ENCODE peak calls at places on chromosomes 3 and 15, in ten cellular contexts. F is A673, R is RWPE1, L is endodermal cell, V is AG09309, N is GM12864, T is AG04449, O is thoracic aorta, B is neural crest cell, A is colonic mucosa. P is an unnamed sample.

GRCh38 chr3:141366285-141367037 is 1.8 kb upstream of the ZBTB38 start:
- DNase-seq in F (no peak), R (peak), L (no peak), V (peak), N (no peak), T (no peak), O (no peak), B (no peak), A (peak), P (no peak)

GRCh38 chr15:72724028-72724427 is 38.0 kb downstream of the BBS4 start:
- DNase-seq in F (no peak), R (no peak), L (no peak), V (no peak), N (no peak), T (no peak), O (no peak), B (no peak), A (no peak), P (no peak)

GRCh38 chr15:99564221-99565030 is 1.4 kb upstream of the MEF2A start:
- DNase-seq in F (peak), R (peak), L (peak), V (no peak), N (no peak), T (no peak), O (no peak), B (no peak), A (peak), P (peak)

GRCh38 chr15:64400583-64400982 is 12.9 kb downstream of the TRIP4 start:
- DNase-seq in F (no peak), R (no peak), L (no peak), V (no peak), N (no peak), T (no peak), O (no peak), B (no peak), A (no peak), P (no peak)

GRCh38 chr3:16808393-16809107 is 76.2 kb upstream of the PLCL2 start:
- DNase-seq in F (no peak), R (no peak), L (no peak), V (no peak), N (no peak), T (no peak), O (no peak), B (no peak), A (no peak), P (no peak)

GRCh38 chr15:57149196-57149595 is 227.1 kb upstream of the CGNL1 start:
- DNase-seq in F (no peak), R (no peak), L (no peak), V (no peak), N (no peak), T (no peak), O (no peak), B (no peak), A (no peak), P (no peak)

GRCh38 chr3:37183375-37183831 is 9.0 kb upstream of the LRRFIP2 start:
- DNase-seq in F (no peak), R (peak), L (no peak), V (peak), N (no peak), T (peak), O (no peak), B (no peak), A (no peak), P (no peak)

GRCh38 chr3:194488007-194488742 is 1.4 kb upstream of the ATP13A3 start:
- DNase-seq in F (no peak), R (peak), L (peak), V (no peak), N (no peak), T (no peak), O (no peak), B (no peak), A (peak), P (no peak)

GRCh38 chr3:57757642-57758297 is 1.7 kb downstream of the SLMAP start:
- DNase-seq in F (peak), R (no peak), L (peak), V (no peak), N (no peak), T (no peak), O (no peak), B (peak), A (peak), P (no peak)

GRCh38 chr3:186693843-186694242 is 23.3 kb upstream of the KNG1 start:
- DNase-seq in F (no peak), R (no peak), L (no peak), V (no peak), N (no peak), T (no peak), O (no peak), B (no peak), A (no peak), P (no peak)

GRCh38 chr15:95086543-95087252 is 855.3 kb downstream of the MCTP2 start:
- DNase-seq in F (no peak), R (peak), L (no peak), V (peak), N (no peak), T (no peak), O (no peak), B (no peak), A (no peak), P (no peak)

GRCh38 chr3:127669541-127670228 is 3.1 kb upstream of the ABTB1 start:
- DNase-seq in F (no peak), R (no peak), L (no peak), V (no peak), N (no peak), T (no peak), O (no peak), B (no peak), A (no peak), P (no peak)

GRCh38 chr15:92653836-92654524 is 1.6 kb downstream of the FAM174B start:
- DNase-seq in F (no peak), R (no peak), L (peak), V (no peak), N (no peak), T (no peak), O (no peak), B (no peak), A (peak), P (no peak)

GRCh38 chr15:83626171-83626802 is 27.6 kb upstream of the ADAMTSL3 start:
- DNase-seq in F (no peak), R (no peak), L (no peak), V (no peak), N (no peak), T (no peak), O (no peak), B (no peak), A (no peak), P (no peak)

GRCh38 chr3:89682556-89682955 is 575.1 kb downstream of the EPHA3 start:
- DNase-seq in F (peak), R (no peak), L (no peak), V (no peak), N (no peak), T (no peak), O (no peak), B (no peak), A (no peak), P (no peak)

GRCh38 chr3:53843195-53844177 is 2.7 kb downstream of the CHDH start:
- DNase-seq in F (no peak), R (no peak), L (no peak), V (no peak), N (no peak), T (no peak), O (no peak), B (no peak), A (peak), P (no peak)

GRCh38 chr3:140809326-140809725 is 131.5 kb downstream of the TRIM42 start:
- DNase-seq in F (peak), R (no peak), L (no peak), V (no peak), N (no peak), T (no peak), O (no peak), B (no peak), A (no peak), P (no peak)

GRCh38 chr3:130831716-130832400 is 62.0 kb upstream of the ATP2C1 start:
- DNase-seq in F (peak), R (no peak), L (no peak), V (no peak), N (no peak), T (no peak), O (no peak), B (no peak), A (no peak), P (no peak)

GRCh38 chr3:150170843-150171513 is 200.3 kb upstream of the PFN2 start:
- DNase-seq in F (no peak), R (no peak), L (no peak), V (no peak), N (no peak), T (no peak), O (no peak), B (no peak), A (no peak), P (no peak)

GRCh38 chr3:168095611-168096209 is at the start of gene GOLIM4:
- DNase-seq in F (peak), R (peak), L (peak), V (peak), N (peak), T (peak), O (peak), B (peak), A (peak), P (peak)

GRCh38 chr3:168094580-168094876 is 1.2 kb downstream of the GOLIM4 start:
- DNase-seq in F (peak), R (no peak), L (no peak), V (no peak), N (no peak), T (no peak), O (peak), B (no peak), A (no peak), P (no peak)

GRCh38 chr3:168096210-168096795 is 579 bp upstream of the GOLIM4 start:
- DNase-seq in F (peak), R (peak), L (no peak), V (peak), N (peak), T (peak), O (peak), B (peak), A (peak), P (no peak)

GRCh38 chr3:168093790-168094189 is 1.9 kb downstream of the GOLIM4 start:
- DNase-seq in F (no peak), R (no peak), L (no peak), V (no peak), N (no peak), T (no peak), O (no peak), B (no peak), A (no peak), P (no peak)

GRCh38 chr3:168094877-168095610 is 680 bp downstream of the GOLIM4 start:
- DNase-seq in F (peak), R (peak), L (peak), V (no peak), N (peak), T (no peak), O (peak), B (peak), A (peak), P (peak)
- TF ChIP-seq CTCF in F (peak), R (no peak), L (peak), V (peak), N (peak), T (peak), O (peak), B (peak), A (no peak), P (no peak)

DNA sequence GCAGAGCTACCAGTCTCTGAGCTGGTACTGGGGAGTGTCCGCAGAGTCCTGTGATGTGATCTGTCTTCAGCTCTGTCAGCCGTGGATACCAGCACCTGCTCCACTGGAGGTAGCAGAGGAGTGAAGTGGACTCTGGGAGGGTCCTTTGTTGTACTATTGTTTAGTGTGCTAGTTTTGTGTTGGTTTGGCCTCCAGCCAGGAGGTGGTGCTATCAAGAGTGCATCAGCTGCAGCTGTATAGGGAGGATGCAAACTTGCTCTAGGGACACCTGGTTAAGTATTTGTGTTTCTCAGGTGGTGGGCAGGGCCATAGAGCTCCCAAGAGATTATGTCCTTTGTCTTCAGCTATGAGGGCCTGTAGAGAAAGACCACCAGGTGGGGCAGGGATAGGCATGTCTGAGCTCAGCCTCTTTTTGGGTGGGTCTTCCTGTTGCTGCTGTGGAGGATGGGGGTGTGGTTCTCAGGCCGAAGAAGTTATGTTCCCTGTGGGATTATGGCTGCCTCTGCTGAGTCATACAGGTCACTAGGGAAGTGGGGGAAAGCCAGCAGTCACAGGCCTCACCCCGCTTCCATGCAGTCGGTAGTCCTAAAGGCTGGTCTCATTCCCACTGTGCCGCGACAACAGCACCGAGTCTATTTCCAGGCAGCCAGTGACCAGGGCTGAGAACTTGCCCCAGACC is 443.2 kb upstream of the TBL1XR1 start:
- DNase-seq in F (peak), R (no peak), L (peak), V (no peak), N (no peak), T (no peak), O (no peak), B (no peak), A (no peak), P (no peak)
- TF ChIP-seq CTCF in F (no peak), R (no peak), L (peak), V (no peak), N (peak), T (no peak), O (no peak), B (no peak), A (no peak), P (no peak)

GRCh38 chr15:22839046-22839705 is 710 bp downstream of the NIPA2 start:
- DNase-seq in F (no peak), R (peak), L (no peak), V (no peak), N (no peak), T (no peak), O (no peak), B (no peak), A (no peak), P (no peak)

DNA sequence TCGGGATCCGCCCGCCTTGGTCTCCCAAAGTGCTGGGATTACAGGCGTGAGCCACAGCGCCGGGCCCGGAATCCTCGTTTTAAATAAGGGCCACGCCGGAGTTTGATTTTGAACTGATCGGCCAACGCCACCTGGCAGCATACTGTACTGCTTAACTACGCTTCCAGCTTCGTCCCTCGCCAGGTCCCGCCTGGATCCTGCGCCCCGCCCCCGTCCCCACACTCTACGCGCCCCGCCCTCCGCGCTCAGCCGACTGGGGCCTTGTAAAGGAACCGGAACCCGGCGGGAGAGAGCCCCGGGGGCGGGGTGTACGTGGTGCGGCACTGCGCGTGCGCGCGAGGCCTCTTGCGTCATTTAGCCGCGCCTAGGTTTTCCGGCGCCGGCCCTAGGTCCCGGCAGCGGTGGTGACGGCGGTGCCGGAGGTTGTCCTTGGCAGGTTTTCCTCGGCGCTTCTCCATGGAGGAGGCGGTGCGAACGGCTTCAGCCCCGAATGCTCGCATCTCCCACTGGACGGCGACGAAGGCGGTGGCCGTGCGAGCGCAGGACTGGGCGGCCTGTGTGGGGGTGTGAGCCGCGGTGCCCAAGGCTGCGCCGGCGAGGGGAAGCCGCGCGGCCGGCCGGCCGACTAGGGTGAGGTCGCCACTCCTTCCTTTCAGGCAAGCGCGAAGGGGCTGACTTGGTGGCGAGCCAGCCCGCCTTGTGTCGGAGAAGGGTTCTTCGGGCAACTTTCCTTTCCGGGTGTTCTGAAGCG is at the start of gene NIPA2:
- DNase-seq in F (peak), R (peak), L (peak), V (peak), N (peak), T (peak), O (peak), B (peak), A (peak), P (peak)
- TF ChIP-seq CTCF in F (no peak), R (no peak), L (peak), V (peak), N (no peak), T (no peak), O (peak), B (peak), A (no peak), P (no peak)

GRCh38 chr3:154904328-154904727 is 175.8 kb upstream of the MME start:
- DNase-seq in F (peak), R (peak), L (peak), V (no peak), N (no peak), T (no peak), O (no peak), B (no peak), A (no peak), P (no peak)
- TF ChIP-seq CTCF in F (peak), R (no peak), L (peak), V (peak), N (peak), T (peak), O (no peak), B (peak), A (peak), P (no peak)

DNA sequence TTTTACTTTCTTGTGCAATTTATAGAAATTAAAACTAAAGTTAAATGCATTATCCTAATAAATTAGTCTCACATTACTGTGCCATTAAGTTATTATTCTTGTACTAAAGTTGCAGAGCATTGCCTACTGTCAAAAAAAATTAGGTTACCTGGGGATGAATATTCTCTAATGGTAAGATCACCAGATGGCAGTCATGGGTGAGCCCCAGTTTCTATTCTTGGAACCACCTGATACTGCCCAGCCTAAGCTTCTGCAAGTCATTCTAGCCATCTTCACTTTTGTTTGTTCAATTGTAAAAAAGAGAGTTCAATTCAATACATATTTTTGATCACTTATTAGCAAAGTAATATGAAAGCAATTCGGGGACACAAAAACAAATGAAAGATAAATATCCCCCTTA is 213.2 kb downstream of the CADM2 start:
- DNase-seq in F (no peak), R (no peak), L (no peak), V (no peak), N (no peak), T (no peak), O (no peak), B (no peak), A (no peak), P (no peak)
- TF ChIP-seq CTCF in F (no peak), R (no peak), L (no peak), V (no peak), N (no peak), T (no peak), O (no peak), B (no peak), A (no peak), P (no peak)

DNA sequence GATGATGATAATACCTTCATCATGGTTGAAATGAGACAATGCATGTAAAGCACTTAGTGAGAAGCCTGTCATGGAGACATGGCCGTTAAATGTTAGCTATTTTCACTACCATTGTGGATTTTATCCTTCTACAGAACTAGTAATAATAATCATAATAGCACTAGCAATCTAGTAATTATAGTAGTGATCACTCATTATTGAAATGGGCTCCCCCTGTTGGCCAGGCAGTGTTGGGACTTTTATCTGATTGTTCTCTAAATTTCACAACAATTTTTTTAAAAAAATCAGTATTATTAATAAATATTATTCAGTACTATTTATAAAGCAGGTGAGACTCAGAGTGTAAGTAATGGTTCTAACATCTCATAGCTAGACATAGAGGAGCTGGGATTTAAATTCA is 396.3 kb downstream of the IL5RA start:
- DNase-seq in F (no peak), R (no peak), L (no peak), V (no peak), N (no peak), T (no peak), O (no peak), B (no peak), A (no peak), P (no peak)
- TF ChIP-seq CTCF in F (peak), R (no peak), L (peak), V (no peak), N (peak), T (no peak), O (no peak), B (peak), A (peak), P (no peak)

DNA sequence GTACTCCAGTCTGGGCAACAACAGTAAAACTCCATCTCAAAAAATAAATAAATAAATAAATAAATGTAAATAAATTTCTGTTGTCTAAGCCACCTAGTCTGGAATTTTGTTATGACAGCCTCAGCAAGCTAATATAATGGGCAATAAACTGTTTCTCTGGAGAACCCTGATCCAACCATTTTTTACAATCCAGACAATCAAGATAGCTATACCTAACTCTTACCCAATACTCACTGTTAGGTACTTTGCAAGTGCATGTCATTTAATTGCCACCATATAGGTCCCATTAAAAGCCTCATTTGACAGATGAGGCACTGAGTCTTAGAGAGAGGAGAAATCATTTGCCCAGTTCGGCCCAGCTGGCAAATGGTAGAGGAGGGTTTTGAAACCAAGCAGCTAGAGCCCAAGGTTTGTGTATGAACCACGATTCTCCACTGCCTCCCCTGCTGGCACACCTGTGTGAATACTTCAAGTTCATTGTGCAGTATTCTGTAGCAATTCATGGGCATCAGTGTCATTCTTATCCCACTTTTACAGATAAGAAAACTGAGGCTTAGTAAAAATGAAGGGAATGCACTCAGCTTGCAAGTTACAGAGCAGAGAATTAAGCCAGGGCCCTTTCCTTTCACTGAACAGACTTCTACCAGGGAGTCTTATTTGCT is 107.0 kb upstream of the UBE2E1 start:
- DNase-seq in F (no peak), R (no peak), L (no peak), V (no peak), N (no peak), T (no peak), O (no peak), B (no peak), A (no peak), P (no peak)
- TF ChIP-seq CTCF in F (no peak), R (no peak), L (no peak), V (no peak), N (peak), T (no peak), O (no peak), B (no peak), A (no peak), P (no peak)

P was measured in activated B cell treated with CpG ODN at 0.5 μM for 24 hours.